ENCODE peak calls at places on chromosomes 16 and 17, in ten cellular contexts. Y is CD8-positive, alpha-beta T cell; X is cardiac muscle cell; E is CD4-positive, alpha-beta T cell; R is right lobe of liver; Z is tibial nerve; A is WERI-Rb-1; K is naive thymus-derived CD4-positive, alpha-beta T cell; G is mammary epithelial cell; W is H9. O is an unnamed sample.
A peak's percentile ranks its signal among the peaks of the same experiment; 100 is the strongest.

GRCh38 chr17:44599298-44600175 is 42.3 kb downstream of the FZD2 start:
- DNase-seq in X (peak; percentile 98), A (peak; percentile 84), Z (peak; percentile 66), G (no peak), E (no peak), Y (no peak), W (peak; percentile 59), R (no peak), K (no peak), O (peak; percentile 70)

GRCh38 chr17:21377821-21378396 is 1.8 kb downstream of the KCNJ12 start:
- DNase-seq in R (no peak), W (peak; percentile 70), K (no peak), Z (no peak), A (no peak), X (no peak), G (no peak), Y (no peak), E (no peak), O (peak; percentile 78)

GRCh38 chr17:4544135-4544651 is 11.0 kb downstream of the MYBBP1A start:
- DNase-seq in K (no peak), R (peak; percentile 46), X (no peak), Z (no peak), A (no peak), Y (no peak), G (no peak), E (no peak), W (no peak), O (no peak)

GRCh38 chr17:70905796-70906195 is 736.5 kb downstream of the KCNJ2 start:
- DNase-seq in K (no peak), X (peak; percentile 99), R (no peak), Y (no peak), G (peak; percentile 75), Z (peak; percentile 8), E (no peak), A (no peak), W (no peak), O (no peak)

GRCh38 chr16:49588729-49589384 is 215.3 kb downstream of the C16orf78 start:
- DNase-seq in Y (no peak), E (no peak), K (no peak), X (peak; percentile 59), Z (no peak), W (peak; percentile 23), G (no peak), A (no peak), R (peak; percentile 16), O (no peak)

GRCh38 chr17:55202906-55203305 is 61.9 kb upstream of the HLF start:
- DNase-seq in K (no peak), A (no peak), Z (no peak), G (no peak), X (no peak), W (no peak), E (no peak), R (no peak), Y (no peak), O (no peak)

GRCh38 chr17:65013613-65014391 is 42.7 kb downstream of the GNA13 start:
- DNase-seq in W (no peak), G (peak; percentile 84), X (peak; percentile 89), Y (peak; percentile 32), A (no peak), R (no peak), K (no peak), E (no peak), Z (no peak), O (no peak)

GRCh38 chr16:80114699-80115098 is 426.1 kb upstream of the DYNLRB2 start:
- DNase-seq in E (no peak), K (no peak), A (no peak), R (no peak), Z (no peak), G (peak; percentile 30), Y (no peak), X (no peak), W (no peak), O (no peak)

GRCh38 chr17:77145635-77146632 is 5.2 kb downstream of the SEC14L1 start:
- DNase-seq in E (no peak), A (no peak), G (no peak), X (peak; percentile 83), Z (peak; percentile 68), W (peak; percentile 66), Y (no peak), R (peak; percentile 63), K (no peak), O (no peak)

GRCh38 chr17:77142689-77143088 is 1.9 kb downstream of the SEC14L1 start:
- DNase-seq in G (no peak), W (no peak), K (no peak), Z (no peak), A (no peak), E (no peak), Y (no peak), X (no peak), R (no peak), O (no peak)

GRCh38 chr17:77143306-77143705 is 2.5 kb downstream of the SEC14L1 start:
- DNase-seq in Z (no peak), Y (no peak), X (no peak), A (no peak), K (no peak), R (no peak), G (no peak), E (no peak), W (no peak), O (no peak)

GRCh38 chr17:77145209-77145608 is 4.4 kb downstream of the SEC14L1 start:
- DNase-seq in X (no peak), Y (no peak), Z (no peak), K (no peak), G (no peak), E (no peak), A (no peak), W (no peak), R (no peak), O (no peak)

DNA sequence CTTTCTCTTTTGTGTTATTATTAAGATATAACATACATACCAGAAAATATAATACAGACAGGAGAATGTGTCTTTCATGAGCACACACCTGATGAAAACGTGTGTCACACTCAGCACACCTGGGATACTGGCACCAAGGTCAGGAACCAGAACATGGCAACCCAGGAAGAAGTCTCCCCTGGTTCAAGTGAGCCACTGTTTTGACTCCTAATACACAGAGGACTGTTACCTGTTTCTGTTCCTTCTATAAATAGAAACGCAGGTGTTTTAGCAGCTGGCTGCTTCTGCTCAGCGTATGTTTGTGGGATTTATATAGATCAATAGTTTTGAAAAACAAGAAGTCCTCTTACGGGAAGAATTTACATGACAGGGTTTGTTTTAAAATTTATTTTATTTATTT is 3.5 kb downstream of the SEC14L1 start:
- DNase-seq in A (no peak), W (no peak), K (no peak), Y (no peak), E (no peak), X (no peak), R (no peak), Z (no peak), G (no peak), O (no peak)
- H3K27ac ChIP-seq in A (no peak overlapping the region), W (no peak overlapping the region), K (no peak overlapping the region), Y (no peak overlapping the region), E (no peak overlapping the region), X (no peak overlapping the region), R (peak overlapping the region; percentile 90), Z (peak overlapping the region; percentile 94), G (no peak overlapping the region), O (no peak overlapping the region)

GRCh38 chr17:77873518-77874302 is 84.8 kb upstream of the TNRC6C start:
- DNase-seq in Z (no peak), W (no peak), Y (peak; percentile 40), R (no peak), X (no peak), K (peak; percentile 28), E (no peak), G (no peak), A (no peak), O (no peak)

GRCh38 chr17:77877019-77877418 is 81.5 kb upstream of the TNRC6C start:
- DNase-seq in K (peak; percentile 46), X (no peak), A (no peak), Y (no peak), Z (no peak), R (no peak), E (no peak), G (no peak), W (no peak), O (no peak)

GRCh38 chr17:77874303-77875050 is 84.0 kb upstream of the TNRC6C start:
- DNase-seq in K (no peak), Y (no peak), W (no peak), Z (no peak), X (no peak), G (no peak), A (no peak), R (no peak), E (no peak), O (no peak)

GRCh38 chr17:77875881-77876509 is 82.5 kb upstream of the TNRC6C start:
- DNase-seq in G (peak; percentile 38), K (no peak), X (no peak), E (no peak), A (no peak), W (no peak), Z (no peak), Y (no peak), R (no peak), O (no peak)

GRCh38 chr17:77875051-77875780 is 83.3 kb upstream of the TNRC6C start:
- DNase-seq in W (no peak), R (no peak), E (no peak), X (peak; percentile 60), K (no peak), G (peak; percentile 6), A (no peak), Y (no peak), Z (no peak), O (no peak)
- H3K27ac ChIP-seq in W (no peak overlapping the region), R (no peak overlapping the region), E (no peak overlapping the region), X (no peak overlapping the region), K (no peak overlapping the region), G (no peak overlapping the region), A (no peak overlapping the region), Y (no peak overlapping the region), Z (no peak overlapping the region), O (no peak overlapping the region)

GRCh38 chr17:32504166-32504990 is 17.6 kb downstream of the CDK5R1 start:
- DNase-seq in X (no peak), G (no peak), R (peak; percentile 49), E (peak; percentile 42), W (no peak), A (no peak), Z (no peak), K (no peak), Y (no peak), O (no peak)
- H3K27ac ChIP-seq in X (no peak overlapping the region), G (no peak overlapping the region), R (no peak overlapping the region), E (peak overlapping the region; percentile 87), W (no peak overlapping the region), A (no peak overlapping the region), Z (peak overlapping the region; percentile 50), K (peak overlapping the region; percentile 70), Y (peak overlapping the region; percentile 60), O (no peak overlapping the region)

GRCh38 chr17:80191192-80191591 is 21.4 kb downstream of the CARD14 start:
- DNase-seq in Z (no peak), W (peak; percentile 83), A (peak; percentile 87), Y (no peak), E (no peak), X (no peak), R (no peak), K (no peak), G (no peak), O (peak; percentile 55)

GRCh38 chr17:80189611-80190010 is 19.8 kb downstream of the CARD14 start:
- DNase-seq in G (no peak), Z (no peak), K (no peak), A (no peak), R (no peak), X (no peak), W (peak; percentile 30), Y (no peak), E (no peak), O (no peak)

GRCh38 chr17:80191720-80192265 is 22.0 kb downstream of the CARD14 start:
- DNase-seq in E (no peak), A (no peak), W (no peak), Y (no peak), G (no peak), Z (no peak), R (no peak), X (peak; percentile 42), K (no peak), O (no peak)

GRCh38 chr17:80190716-80191115 is 20.9 kb downstream of the CARD14 start:
- DNase-seq in K (no peak), X (no peak), E (no peak), W (peak; percentile 27), Z (no peak), G (no peak), Y (no peak), R (no peak), A (no peak), O (no peak)

DNA sequence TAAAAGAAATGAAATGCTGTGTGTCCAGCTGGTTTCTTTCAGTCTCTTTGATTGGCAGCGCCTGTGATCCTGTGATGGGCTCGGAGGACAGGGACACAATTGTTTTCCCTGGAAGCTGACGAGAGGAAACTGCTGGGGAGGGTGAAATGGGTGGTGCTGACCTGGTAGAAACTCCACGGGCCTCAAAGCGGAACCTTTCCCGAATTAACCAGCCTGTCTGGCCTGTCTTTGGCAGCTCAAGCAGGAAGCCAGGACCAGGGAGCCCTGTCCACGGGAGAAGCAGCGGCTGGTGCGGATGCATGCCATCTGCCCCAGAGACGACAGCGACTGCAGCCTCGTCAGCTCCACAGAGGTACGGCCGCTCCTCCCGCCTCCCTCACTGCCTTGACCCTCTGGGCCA is 22.4 kb downstream of the CARD14 start:
- DNase-seq in G (peak; percentile 20), X (peak; percentile 23), W (peak; percentile 34), Z (no peak), R (no peak), K (no peak), E (no peak), A (no peak), Y (no peak), O (no peak)
- H3K27ac ChIP-seq in G (no peak overlapping the region), X (no peak overlapping the region), W (no peak overlapping the region), Z (peak overlapping the region; percentile 43), R (no peak overlapping the region), K (no peak overlapping the region), E (no peak overlapping the region), A (no peak overlapping the region), Y (no peak overlapping the region), O (no peak overlapping the region)

O was measured in neural progenitor cell.